ENCODE peak calls at places on chromosomes 5 and 9, in five cellular contexts. R, P, W, J and E are unnamed samples.

GRCh38 chr5:143400541-143401252 is 2.8 kb downstream of the NR3C1 start:
- DNase-seq in J (no peak), R (peak), P (no peak), W (peak), E (no peak)

GRCh38 chr5:135995979-135996378 is 32.8 kb upstream of the TGFBI start:
- DNase-seq in J (no peak), R (no peak), W (no peak), P (no peak), E (no peak)

GRCh38 chr9:33354651-33355211 is 47.6 kb downstream of the AQP7 start:
- DNase-seq in P (no peak), J (no peak), W (no peak), R (no peak), E (no peak)

GRCh38 chr5:163506726-163507125 is 1.3 kb downstream of the MAT2B start:
- DNase-seq in J (no peak), P (no peak), W (peak), R (no peak), E (no peak)

GRCh38 chr5:407801-408268 is 35.1 kb upstream of the EXOC3 start:
- DNase-seq in W (no peak), J (no peak), R (peak), P (no peak), E (peak)

GRCh38 chr9:2039294-2040180 is 24.4 kb downstream of the SMARCA2 start:
- DNase-seq in W (no peak), J (peak), P (no peak), R (no peak), E (no peak)

GRCh38 chr5:147906326-147907095 is at the start of gene C5orf46:
- DNase-seq in W (no peak), R (no peak), J (no peak), P (no peak), E (no peak)

GRCh38 chr5:142322747-142323479 is 1.9 kb downstream of the SPRY4 start:
- DNase-seq in P (no peak), R (no peak), J (peak), W (no peak), E (no peak)

GRCh38 chr5:5585751-5586341 is 163.4 kb downstream of the ICE1 start:
- DNase-seq in P (no peak), J (no peak), R (no peak), W (no peak), E (no peak)

GRCh38 chr5:6443326-6443725 is 5.3 kb upstream of the UBE2QL1 start:
- DNase-seq in R (no peak), P (no peak), W (no peak), J (no peak), E (no peak)

GRCh38 chr9:34036625-34037024 is 12.1 kb downstream of the UBAP2 start:
- DNase-seq in P (no peak), R (no peak), J (no peak), W (no peak), E (no peak)

GRCh38 chr5:176676361-176676824 is 29.1 kb downstream of the TSPAN17 start:
- DNase-seq in R (no peak), J (peak), W (no peak), P (no peak), E (no peak)

GRCh38 chr5:125576823-125577222 is 830.4 kb upstream of the ZNF608 start:
- DNase-seq in J (no peak), R (no peak), W (no peak), P (no peak), E (no peak)

GRCh38 chr5:172830876-172831662 is 3.0 kb upstream of the ERGIC1 start:
- DNase-seq in R (no peak), P (no peak), J (no peak), W (no peak), E (no peak)

GRCh38 chr5:159616967-159617366 is 286.7 kb upstream of the IL12B start:
- DNase-seq in R (no peak), J (no peak), P (no peak), W (no peak), E (no peak)

GRCh38 chr9:16869961-16870605 is 387 bp downstream of the BNC2 start:
- DNase-seq in W (no peak), R (no peak), P (no peak), J (peak), E (no peak)

GRCh38 chr9:14240491-14240890 is 73.5 kb downstream of the NFIB start:
- DNase-seq in J (no peak), W (no peak), R (no peak), P (no peak), E (no peak)

GRCh38 chr5:142568996-142569335 is 116.9 kb downstream of the FGF1 start:
- DNase-seq in W (no peak), R (no peak), J (no peak), P (no peak), E (no peak)

GRCh38 chr9:136520053-136520540 is 25.8 kb downstream of the NOTCH1 start:
- DNase-seq in P (peak), J (no peak), R (no peak), W (no peak), E (no peak)

GRCh38 chr5:40413747-40414146 is 266.0 kb upstream of the PTGER4 start:
- DNase-seq in P (no peak), R (no peak), W (no peak), J (no peak), E (no peak)

GRCh38 chr5:158676642-158677489 is 422.9 kb downstream of the EBF1 start:
- DNase-seq in P (no peak), W (peak), R (peak), J (peak), E (no peak)

GRCh38 chr9:116979461-116979860 is 292.4 kb downstream of the TRIM32 start:
- DNase-seq in J (no peak), W (no peak), R (no peak), P (no peak), E (no peak)

GRCh38 chr5:66542728-66543127 is 53.5 kb upstream of the MAST4 start:
- DNase-seq in R (no peak), P (no peak), W (no peak), J (no peak), E (no peak)

GRCh38 chr9:134443169-134444039 is 117.1 kb downstream of the RXRA start:
- DNase-seq in W (peak), J (peak), R (peak), P (peak), E (no peak)

GRCh38 chr5:111999286-111999685 is 242.3 kb upstream of the NREP start:
- DNase-seq in P (no peak), J (no peak), W (no peak), R (no peak), E (no peak)

GRCh38 chr5:65121880-65122436 is 353.2 kb downstream of the CWC27 start:
- DNase-seq in P (no peak), J (no peak), W (no peak), R (no peak), E (no peak)

GRCh38 chr5:16430349-16431089 is 35.1 kb downstream of the ZNF622 start:
- DNase-seq in P (no peak), J (no peak), W (no peak), R (no peak), E (no peak)

GRCh38 chr9:73782166-73782565 is 630.5 kb downstream of the ANXA1 start:
- DNase-seq in J (no peak), W (no peak), P (no peak), R (no peak), E (no peak)

GRCh38 chr5:38831909-38832308 is 13.9 kb upstream of the OSMR start:
- DNase-seq in W (no peak), R (no peak), P (no peak), J (peak), E (no peak)

GRCh38 chr9:92774274-92774673 is 9.6 kb upstream of the BICD2 start:
- DNase-seq in P (no peak), R (no peak), J (no peak), W (no peak), E (no peak)

GRCh38 chr9:32906213-32906612 is 95.2 kb downstream of the APTX start:
- DNase-seq in P (no peak), W (no peak), R (no peak), J (no peak), E (no peak)

GRCh38 chr5:24110019-24110615 is 534.7 kb downstream of the CDH10 start:
- DNase-seq in R (peak), P (no peak), J (no peak), W (peak), E (peak)

GRCh38 chr5:65059681-65060598 is 291.2 kb downstream of the CWC27 start:
- DNase-seq in W (no peak), R (no peak), P (no peak), J (no peak), E (no peak)

GRCh38 chr9:15142903-15143534 is 164.0 kb downstream of the TTC39B start:
- DNase-seq in W (peak), J (peak), P (no peak), R (peak), E (peak)